ENCODE peak calls at places on chromosome 3, in four cellular contexts. Q is HCT116, B is H1, M is HepG2. U is an unnamed sample.

GRCh38 chr3:46006243-46006642 is 10.6 kb upstream of the FYCO1 start:
- DNase-seq in Q (no peak), M (no peak), B (no peak), U (no peak)

GRCh38 chr3:34683851-34684250 is 885.4 kb downstream of the PDCD6IP start:
- DNase-seq in B (peak; percentile 79), M (peak; percentile 22), Q (no peak), U (no peak)

GRCh38 chr3:116264546-116265174 is 180.6 kb downstream of the LSAMP start:
- DNase-seq in B (no peak), M (no peak), Q (no peak), U (no peak)

GRCh38 chr3:171753665-171754408 is 56.4 kb downstream of the PLD1 start:
- DNase-seq in B (no peak), Q (no peak), M (no peak), U (no peak)

GRCh38 chr3:38576131-38577088 is 73.1 kb downstream of the SCN5A start:
- DNase-seq in M (no peak), B (peak; percentile 43), Q (no peak), U (no peak)

GRCh38 chr3:16249336-16249735 is 15.4 kb downstream of the DPH3 start:
- DNase-seq in Q (peak; percentile 43), M (no peak), B (peak; percentile 78), U (peak; percentile 59)

GRCh38 chr3:49469037-49469875 is 811 bp upstream of the DAG1 start:
- DNase-seq in M (peak; percentile 52), B (peak; percentile 69), Q (no peak), U (peak; percentile 68)

GRCh38 chr3:192597511-192597910 is 129.8 kb downstream of the FGF12 start:
- DNase-seq in Q (no peak), B (no peak), M (no peak), U (no peak)

GRCh38 chr3:119559441-119559963 is at the start of gene CD80:
- DNase-seq in B (peak; percentile 62), Q (peak; percentile 65), M (peak; percentile 45), U (peak; percentile 27)

GRCh38 chr3:122496529-122496928 is 18.2 kb downstream of the KPNA1 start:
- DNase-seq in B (no peak), M (no peak), Q (no peak), U (no peak)

GRCh38 chr3:50186096-50186495 is 5.3 kb upstream of the GNAT1 start:
- DNase-seq in B (no peak), M (no peak), Q (no peak), U (no peak)

DNA sequence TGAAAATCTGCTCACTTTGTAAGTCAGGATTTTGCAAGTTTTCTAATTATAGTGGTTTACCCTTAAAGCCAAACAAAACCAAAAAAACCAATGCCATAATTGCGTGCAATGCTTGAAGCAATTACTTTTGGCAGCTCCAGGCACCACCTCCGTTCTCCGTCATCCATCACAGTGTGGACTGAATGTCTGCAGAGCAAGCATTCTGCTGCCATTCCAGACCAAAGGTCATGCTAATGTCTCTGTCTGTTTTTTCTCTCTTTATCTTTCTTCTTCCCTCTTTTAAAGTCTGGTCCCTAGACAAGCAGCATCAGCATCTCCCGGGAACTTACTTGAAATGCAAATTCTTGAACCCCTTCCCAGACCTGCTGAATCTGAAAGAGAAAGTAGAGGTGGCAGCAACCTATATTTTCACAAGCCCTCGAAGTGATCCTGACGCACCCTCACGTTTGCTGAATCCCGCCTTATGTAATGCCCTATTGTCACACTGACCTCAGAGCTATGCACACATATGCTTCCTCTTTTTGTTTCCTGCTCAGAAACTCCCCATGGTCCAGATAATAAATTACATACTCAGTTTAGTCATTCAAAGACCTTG is 297.3 kb upstream of the PROK2 start:
- DNase-seq in Q (no peak), M (no peak), B (no peak), U (no peak)
- TF ChIP-seq FOSL1 in Q (no peak), M (no peak), B (no peak), U (no peak)

GRCh38 chr3:153244961-153245360 is 82.9 kb downstream of the RAP2B start:
- DNase-seq in M (no peak), Q (no peak), B (no peak), U (no peak)
- TF ChIP-seq FOSL1 in M (no peak), Q (no peak), B (no peak), U (no peak)

DNA sequence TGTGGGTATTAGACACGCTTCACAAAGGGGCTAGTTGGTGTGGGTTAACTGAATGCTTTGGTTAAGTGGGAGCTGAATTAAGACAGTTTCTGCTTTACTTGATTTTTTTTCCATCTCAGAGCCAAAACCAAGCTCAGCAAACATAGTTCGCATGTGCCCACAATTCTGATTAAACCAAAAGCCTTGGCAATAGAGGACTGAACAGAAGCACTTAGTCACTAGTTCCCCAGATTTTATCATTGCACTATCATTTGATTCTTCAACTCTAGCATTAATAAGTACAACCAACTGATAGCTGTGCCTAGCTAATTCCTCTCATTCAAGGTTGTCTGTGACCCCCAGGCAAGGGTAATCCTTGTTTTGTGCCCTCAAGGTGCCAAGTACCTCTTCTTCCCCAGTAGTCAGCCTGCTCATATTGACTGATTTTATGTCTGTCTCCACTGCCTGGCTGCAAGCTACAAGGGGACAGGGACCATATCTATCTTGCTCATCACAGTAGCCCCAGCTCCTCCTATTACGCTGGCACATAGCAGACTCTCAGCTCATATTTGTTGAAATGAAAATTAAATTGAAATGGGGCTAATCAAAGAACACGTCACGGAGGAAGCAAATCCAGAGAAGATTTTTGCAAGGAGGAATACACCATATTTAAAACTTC is 9.9 kb upstream of the ARHGEF3 start:
- DNase-seq in Q (no peak), M (no peak), B (no peak), U (no peak)
- TF ChIP-seq FOSL1 in Q (no peak), M (no peak), B (no peak), U (no peak)

DNA sequence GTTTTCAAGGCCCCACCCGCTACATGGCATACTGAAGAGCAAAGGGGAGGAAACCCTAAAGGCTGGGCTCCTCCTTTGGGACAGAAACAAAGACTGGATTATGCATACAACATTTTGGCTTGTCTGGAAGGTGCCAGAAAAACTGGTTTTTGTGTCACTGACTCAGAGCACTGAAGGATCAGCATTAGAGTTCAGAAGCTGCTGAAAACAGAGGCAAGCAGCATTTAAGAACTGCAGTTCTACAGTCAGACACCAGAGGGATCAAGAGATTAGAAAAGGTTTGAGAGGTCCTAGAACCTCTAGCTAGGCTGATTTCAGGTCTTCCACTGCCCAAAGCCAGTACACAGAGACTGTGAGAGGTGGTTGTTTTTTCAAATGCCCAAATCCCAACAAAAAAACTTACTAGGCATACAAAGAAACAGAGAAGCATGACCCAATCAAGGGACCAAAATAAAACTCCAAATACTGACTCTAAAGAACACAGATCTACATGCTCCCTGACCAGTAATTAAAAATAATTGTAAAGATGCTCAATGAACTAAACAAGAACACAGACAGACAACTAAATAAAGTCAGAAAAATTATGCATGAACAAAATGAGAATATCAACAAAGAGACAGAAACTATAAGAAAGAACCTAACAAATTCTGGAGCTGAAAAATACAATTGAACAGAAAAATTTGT is 91.2 kb downstream of the SENP2 start:
- DNase-seq in Q (peak; percentile 69), B (no peak), M (peak; percentile 56), U (peak; percentile 60)
- TF ChIP-seq FOSL1 in Q (no peak), B (no peak), M (no peak), U (no peak)

GRCh38 chr3:24286405-24286804 is 208.2 kb downstream of the THRB start:
- DNase-seq in B (no peak), M (no peak), Q (no peak), U (no peak)
- TF ChIP-seq FOSL1 in B (no peak), M (no peak), Q (no peak), U (no peak)

GRCh38 chr3:123750659-123751420 is 133.3 kb downstream of the MYLK start:
- DNase-seq in M (peak; percentile 93), Q (peak; percentile 28), B (peak; percentile 45), U (no peak)
- TF ChIP-seq FOSL1 in M (peak; percentile 93), Q (peak; percentile 62), B (no peak), U (no peak)

DNA sequence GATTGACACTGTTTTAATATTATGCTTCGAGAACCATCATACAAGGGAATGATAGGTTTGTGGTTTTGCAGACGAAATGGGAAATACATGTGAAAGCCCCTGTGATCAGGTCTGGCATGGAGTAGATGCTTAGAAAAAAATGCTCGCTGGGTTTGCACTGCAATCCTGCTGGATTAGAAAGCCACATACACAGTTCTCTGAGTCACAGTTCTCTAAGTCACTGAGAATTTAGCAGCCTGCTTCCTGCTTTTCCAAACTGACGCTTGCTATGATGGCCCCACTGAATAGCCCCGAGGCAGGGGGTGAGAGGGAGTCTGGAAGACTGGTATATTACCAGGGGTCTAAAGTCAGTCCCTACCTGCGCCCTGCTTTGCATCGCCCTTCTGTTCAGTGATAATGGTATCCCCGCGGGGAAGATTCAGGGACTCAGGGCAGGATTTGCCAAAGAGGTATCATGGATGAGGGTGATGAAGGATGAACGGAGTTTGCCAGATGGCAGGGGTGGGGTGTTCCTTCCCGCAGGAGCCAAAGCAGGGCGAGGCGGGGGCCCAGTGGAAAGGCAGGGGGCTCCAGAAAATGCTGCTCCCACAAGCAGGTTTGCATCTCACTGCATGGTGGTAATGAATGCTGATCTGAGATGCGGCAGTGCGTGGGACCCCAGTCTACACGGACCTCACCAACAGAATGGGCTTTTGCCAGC is 82.3 kb downstream of the IQSEC1 start:
- DNase-seq in Q (no peak), M (no peak), B (no peak), U (no peak)
- TF ChIP-seq FOSL1 in Q (no peak), M (no peak), B (no peak), U (no peak)

U was measured in K562.